ENCODE peak calls at places on chromosomes 7 and 10, in five cellular contexts. X is IMR-90, U is mesenchymal stem cell, P is neuronal stem cell, Y is mesendoderm. Q is an unnamed sample.

GRCh38 chr7:158759245-158759614 is 54.6 kb upstream of the NCAPG2 start:
- DNase-seq in U (no peak), P (no peak), X (no peak), Y (no peak), Q (no peak)

GRCh38 chr7:134768243-134768642 is 11.2 kb upstream of the CALD1 start:
- DNase-seq in U (no peak), P (no peak), X (no peak), Y (no peak), Q (no peak)

GRCh38 chr7:95441042-95441823 is 6.4 kb upstream of the PON2 start:
- DNase-seq in U (no peak), X (no peak), P (no peak), Y (no peak), Q (no peak)

GRCh38 chr7:152513861-152514770 is 78.3 kb upstream of the KMT2C start:
- DNase-seq in X (no peak), Y (no peak), P (no peak), U (no peak), Q (no peak)

GRCh38 chr7:141649137-141649864 is 52.7 kb downstream of the DENND11 start:
- DNase-seq in P (no peak), Y (peak; percentile 45), U (no peak), X (no peak), Q (no peak)

GRCh38 chr10:96402417-96403305 is 43.9 kb upstream of the OPALIN start:
- DNase-seq in Y (no peak), P (no peak), U (no peak), X (no peak), Q (peak; percentile 50)

GRCh38 chr7:1851731-1852531 is 181.9 kb downstream of the ELFN1 start:
- DNase-seq in X (no peak), Y (no peak), U (no peak), P (no peak), Q (no peak)

GRCh38 chr10:93993782-93994668 is at the start of gene PLCE1:
- DNase-seq in X (peak; percentile 19), Y (peak; percentile 58), U (peak; percentile 53), P (peak; percentile 47), Q (peak; percentile 62)

GRCh38 chr10:12579954-12580858 is 230.9 kb downstream of the CAMK1D start:
- DNase-seq in Y (no peak), P (no peak), U (no peak), X (no peak), Q (no peak)

GRCh38 chr10:80579849-80580645 is 42.3 kb downstream of the SH2D4B start:
- DNase-seq in P (no peak), Y (no peak), X (no peak), U (no peak), Q (no peak)

GRCh38 chr10:2137549-2138174 is 400.3 kb upstream of the ADARB2 start:
- DNase-seq in Y (peak; percentile 83), P (peak; percentile 21), U (peak; percentile 5), X (no peak), Q (peak; percentile 64)

GRCh38 chr10:90964781-90965462 is 44.0 kb upstream of the ANKRD1 start:
- DNase-seq in Y (no peak), X (no peak), P (no peak), U (peak; percentile 23), Q (no peak)

GRCh38 chr10:28367865-28368541 is 65.1 kb upstream of the MPP7 start:
- DNase-seq in P (no peak), Y (no peak), X (no peak), U (no peak), Q (no peak)

GRCh38 chr10:118423800-118424479 is 81.8 kb upstream of the FAM204A start:
- DNase-seq in Y (peak; percentile 97), X (peak; percentile 81), U (peak; percentile 82), P (peak; percentile 84), Q (peak; percentile 93)

GRCh38 chr7:25121599-25121998 is 3.5 kb downstream of the CYCS start:
- DNase-seq in Y (no peak), P (no peak), X (no peak), U (no peak), Q (no peak)

DNA sequence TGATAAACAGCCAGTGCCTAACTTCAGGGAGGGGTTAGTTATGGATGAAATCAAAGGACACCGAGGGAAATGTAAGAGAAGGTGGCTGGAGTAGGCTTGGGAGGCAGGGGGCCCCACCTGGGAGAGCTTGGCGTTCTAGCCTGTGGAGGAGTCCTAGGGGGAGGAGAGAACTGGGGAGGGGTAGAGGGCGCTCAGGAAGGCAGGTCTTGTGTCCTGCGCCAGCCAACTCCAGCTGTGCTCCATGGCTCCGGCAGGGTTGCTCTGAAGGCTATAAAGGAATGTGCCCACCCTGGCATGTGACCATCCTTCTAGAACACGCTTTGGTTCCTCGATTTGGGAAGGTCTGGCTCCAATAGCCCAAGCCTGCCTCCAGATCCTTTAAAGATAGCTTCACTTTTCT is 96.3 kb downstream of the SEC61G start:
- DNase-seq in P (no peak), U (no peak), X (no peak), Y (peak; percentile 1), Q (no peak)
- H3K18ac ChIP-seq in P (no peak overlapping the region), U (no peak overlapping the region), X (no peak overlapping the region), Y (no peak overlapping the region), Q (no peak overlapping the region)

DNA sequence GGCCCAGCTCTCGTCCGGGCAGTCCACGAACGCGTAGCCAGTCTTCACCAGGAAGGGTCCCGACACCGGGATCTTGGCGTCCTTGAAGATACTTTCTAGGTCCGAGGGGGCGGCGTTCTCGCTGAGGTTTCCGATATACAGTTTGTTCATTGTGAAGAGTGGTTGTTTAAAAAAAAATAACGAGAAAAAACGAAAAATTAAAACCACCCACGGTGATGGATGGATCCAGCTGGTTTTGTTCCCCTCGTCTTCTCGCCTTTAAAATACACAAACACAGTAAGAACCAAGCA is 385 bp downstream of the IGF2BP3 start:
- DNase-seq in Y (peak; percentile 45), U (peak; percentile 60), X (no peak), P (peak; percentile 17), Q (no peak)
- H3K18ac ChIP-seq in Y (peak overlapping the region; percentile 100), U (peak overlapping the region; percentile 97), X (peak overlapping the region; percentile 79), P (peak overlapping the region; percentile 98), Q (peak overlapping the region; percentile 54)

GRCh38 chr7:129843982-129844840 is 108.5 kb downstream of the UBE2H start:
- DNase-seq in X (no peak), P (no peak), U (no peak), Y (peak; percentile 44), Q (no peak)
- H3K18ac ChIP-seq in X (peak overlapping the region; percentile 81), P (no peak overlapping the region), U (no peak overlapping the region), Y (no peak overlapping the region), Q (no peak overlapping the region)

GRCh38 chr10:102432162-102432950 is at the start of gene CUEDC2:
- DNase-seq in P (peak; percentile 96), Y (peak; percentile 98), U (peak; percentile 97), X (peak; percentile 94), Q (peak; percentile 97)
- H3K18ac ChIP-seq in P (peak within 1 kb of the TSS; percentile 96), Y (peak within 1 kb of the TSS; percentile 51), U (peak within 1 kb of the TSS; percentile 72), X (peak within 1 kb of the TSS; percentile 35), Q (peak within 1 kb of the TSS; percentile 76)